ENCODE peak calls at places on chromosomes 11 and 22, in four cellular contexts. I, P, S and N are unnamed samples.

GRCh38 chr11:8006349-8006977 is 19.3 kb downstream of the EIF3F start:
- DNase-seq in S (peak; percentile 85), P (peak; percentile 66), I (peak; percentile 71), N (peak; percentile 82)

GRCh38 chr11:103594283-103594682 is 442.2 kb upstream of the DDI1 start:
- DNase-seq in S (no peak), I (no peak), P (no peak), N (no peak)

GRCh38 chr22:30324008-30324730 is 2.6 kb downstream of the TBC1D10A start:
- DNase-seq in S (no peak), I (peak; percentile 47), P (peak; percentile 46), N (no peak)

GRCh38 chr11:102345923-102346322 is 1.1 kb upstream of the BIRC2 start:
- DNase-seq in P (peak; percentile 59), S (no peak), I (peak; percentile 83), N (peak; percentile 34)

GRCh38 chr11:68961245-68961644 is 19.5 kb downstream of the MRGPRD start:
- DNase-seq in S (no peak), I (no peak), P (no peak), N (no peak)

GRCh38 chr11:120217941-120218694 is 7.3 kb downstream of the OAF start:
- DNase-seq in P (no peak), S (peak; percentile 69), I (no peak), N (no peak)

GRCh38 chr11:11988099-11988651 is 20.3 kb downstream of the DKK3 start:
- DNase-seq in I (peak; percentile 87), P (peak; percentile 71), S (no peak), N (peak; percentile 52)

GRCh38 chr11:118610773-118611432 is 3.5 kb downstream of the PHLDB1 start:
- DNase-seq in P (peak; percentile 51), S (peak; percentile 91), I (peak; percentile 66), N (peak; percentile 83)

GRCh38 chr11:68843703-68844312 is 2.1 kb upstream of the CPT1A start:
- DNase-seq in I (no peak), S (peak; percentile 57), P (peak; percentile 33), N (peak; percentile 40)

GRCh38 chr11:2732940-2733628 is 33.3 kb upstream of the KCNQ1OT1 start:
- DNase-seq in S (no peak), I (no peak), P (no peak), N (no peak)

GRCh38 chr11:123072762-123073161 is 10.8 kb upstream of the HSPA8 start:
- DNase-seq in P (no peak), S (no peak), I (no peak), N (no peak)

GRCh38 chr11:118322721-118323120 is 18.2 kb downstream of the CD3E start:
- DNase-seq in S (no peak), I (no peak), P (no peak), N (no peak)

GRCh38 chr11:125154380-125155099 is 10.0 kb upstream of the PKNOX2 start:
- DNase-seq in S (no peak), I (no peak), P (no peak), N (no peak)

GRCh38 chr11:27777013-27777412 is 76.8 kb upstream of the BDNF start:
- DNase-seq in P (peak; percentile 12), I (no peak), S (no peak), N (no peak)

GRCh38 chr11:76836613-76837291 is 24.0 kb upstream of the ACER3 start:
- DNase-seq in P (no peak), S (no peak), I (no peak), N (no peak)

GRCh38 chr11:76837696-76838421 is 22.9 kb upstream of the ACER3 start:
- DNase-seq in I (no peak), P (no peak), S (no peak), N (no peak)

GRCh38 chr11:76835928-76836612 is 24.6 kb upstream of the ACER3 start:
- DNase-seq in P (peak; percentile 58), S (no peak), I (peak; percentile 68), N (peak; percentile 88)

GRCh38 chr11:76839326-76839725 is 21.4 kb upstream of the ACER3 start:
- DNase-seq in S (no peak), I (no peak), P (no peak), N (no peak)

GRCh38 chr11:76838422-76839068 is 22.2 kb upstream of the ACER3 start:
- DNase-seq in S (peak; percentile 83), I (no peak), P (no peak), N (peak; percentile 22)
- TF ChIP-seq CTCF in S (peak; percentile 64), I (peak; percentile 44), P (peak; percentile 52), N (peak; percentile 44)

DNA sequence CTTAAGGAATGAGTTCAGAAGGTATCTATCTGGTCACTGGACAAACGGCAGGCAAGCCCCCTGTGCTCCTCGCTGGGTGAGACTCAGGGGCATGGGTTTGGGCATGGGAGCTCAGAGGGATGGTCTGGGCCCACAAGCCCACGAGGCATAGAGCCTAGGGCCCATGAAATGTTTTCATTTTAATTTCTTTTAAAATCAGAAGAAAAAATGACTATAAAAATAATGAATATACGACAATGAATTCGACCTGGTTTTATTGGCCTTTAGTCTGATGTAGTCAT is 77.9 kb upstream of the WNT7B start:
- DNase-seq in P (peak; percentile 14), S (no peak), I (no peak), N (no peak)
- H3K4me3 ChIP-seq in P (peak overlapping the region; percentile 47), S (no peak overlapping the region), I (peak overlapping the region; percentile 44), N (peak overlapping the region; percentile 69)

GRCh38 chr22:39298194-39298987 is 21.0 kb downstream of the RPL3 start:
- DNase-seq in S (no peak), P (no peak), I (no peak), N (no peak)

GRCh38 chr22:39299829-39300178 is 19.6 kb downstream of the RPL3 start:
- DNase-seq in P (no peak), S (no peak), I (no peak), N (no peak)

GRCh38 chr22:39301108-39301507 is 18.3 kb downstream of the RPL3 start:
- DNase-seq in S (no peak), P (no peak), I (no peak), N (no peak)

GRCh38 chr22:39301926-39302325 is 17.5 kb downstream of the RPL3 start:
- DNase-seq in S (no peak), P (no peak), I (no peak), N (no peak)

GRCh38 chr22:39300198-39300830 is 19.1 kb downstream of the RPL3 start:
- DNase-seq in S (no peak), P (no peak), I (no peak), N (no peak)
- TF ChIP-seq CTCF in S (no peak), P (no peak), I (no peak), N (no peak)

GRCh38 chr11:63686912-63687311 is 5.6 kb downstream of the RTN3 start:
- DNase-seq in P (no peak), I (no peak), S (no peak), N (no peak)

GRCh38 chr11:63682045-63682915 is 980 bp downstream of the RTN3 start:
- DNase-seq in I (no peak), P (no peak), S (peak; percentile 63), N (peak; percentile 24)

GRCh38 chr11:63681208-63682044 is at the start of gene RTN3:
- DNase-seq in S (peak; percentile 100), P (peak; percentile 99), I (peak; percentile 98), N (peak; percentile 98)

GRCh38 chr11:63680842-63681207 is 475 bp upstream of the RTN3 start:
- DNase-seq in P (no peak), I (no peak), S (no peak), N (no peak)

DNA sequence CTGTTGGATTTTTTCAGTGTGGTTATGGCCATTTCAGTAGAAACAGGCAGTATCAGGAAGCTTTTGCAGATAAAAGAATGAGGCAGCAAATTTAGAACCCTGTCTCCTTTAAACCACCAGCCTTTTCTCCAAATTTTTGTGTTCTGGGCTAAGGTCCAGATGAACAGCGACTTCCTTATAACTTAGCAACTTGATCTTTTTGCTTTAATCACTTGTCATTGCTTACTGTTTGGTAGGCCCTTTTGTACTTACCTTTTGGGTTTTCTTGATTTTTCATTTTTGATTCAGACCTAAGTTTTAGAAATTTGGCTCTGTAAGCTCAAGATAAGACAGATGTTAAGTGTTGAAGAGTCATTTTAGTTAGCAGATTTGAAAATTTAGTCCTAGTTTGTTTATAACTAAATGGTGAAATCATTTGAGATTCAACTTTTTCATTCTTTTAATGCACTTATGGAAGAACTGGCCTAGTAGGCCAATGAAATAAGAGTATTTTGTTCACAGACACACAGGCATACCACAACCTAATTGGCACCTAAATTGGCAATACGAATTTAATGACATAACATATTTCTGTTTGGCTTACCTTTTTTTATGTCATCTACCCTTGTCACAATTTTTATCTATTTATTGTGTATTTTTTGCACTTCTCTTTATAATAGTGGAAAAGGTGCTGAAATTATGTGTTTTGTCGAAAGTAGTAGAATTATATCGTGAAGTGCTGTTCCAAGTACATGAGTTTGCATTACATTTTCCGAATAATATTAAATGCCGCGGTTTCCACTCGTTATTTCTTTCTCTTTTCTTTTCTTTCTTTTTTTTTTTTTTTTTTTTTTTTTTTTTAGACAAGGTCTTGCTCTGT is 2.1 kb downstream of the RTN3 start:
- DNase-seq in I (peak; percentile 53), P (peak; percentile 50), S (no peak), N (peak; percentile 60)
- H3K4me3 ChIP-seq in I (peak overlapping the region; percentile 87), P (peak overlapping the region; percentile 94), S (peak overlapping the region; percentile 83), N (peak overlapping the region; percentile 96)

DNA sequence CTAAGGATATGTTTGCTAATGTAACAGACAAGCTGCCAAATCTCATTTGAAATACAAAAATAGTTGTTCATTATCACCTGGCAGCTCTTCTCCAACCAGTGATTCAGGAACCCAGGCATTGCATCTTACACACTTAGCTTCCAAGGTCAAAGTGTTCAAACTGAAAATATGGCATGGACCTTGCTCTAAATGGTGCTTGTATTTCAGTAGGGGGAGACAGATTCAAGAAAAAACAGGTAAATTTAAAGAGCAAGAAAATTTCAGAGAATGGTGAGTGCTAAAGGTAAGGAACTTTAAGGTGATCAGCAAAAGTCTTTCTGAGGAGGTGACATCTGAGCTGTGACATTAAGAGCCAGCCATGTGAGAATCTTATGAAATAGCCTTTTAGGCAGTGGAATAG is 82.8 kb upstream of the E2F8 start:
- DNase-seq in S (no peak), I (no peak), P (no peak), N (peak; percentile 41)
- TF ChIP-seq CTCF in S (no peak), I (peak; percentile 36), P (peak; percentile 42), N (peak; percentile 24)

GRCh38 chr22:20965888-20966855 is 883 bp upstream of the AIFM3 start:
- DNase-seq in I (no peak), S (no peak), P (no peak), N (no peak)

GRCh38 chr22:20964799-20965103 is 2.3 kb upstream of the AIFM3 start:
- DNase-seq in I (no peak), P (no peak), S (no peak), N (no peak)

GRCh38 chr22:20966883-20967696 is at the start of gene AIFM3:
- DNase-seq in P (no peak), S (peak; percentile 24), I (no peak), N (no peak)

GRCh38 chr22:20964090-20964798 is 2.8 kb upstream of the AIFM3 start:
- DNase-seq in P (no peak), I (no peak), S (no peak), N (no peak)

DNA sequence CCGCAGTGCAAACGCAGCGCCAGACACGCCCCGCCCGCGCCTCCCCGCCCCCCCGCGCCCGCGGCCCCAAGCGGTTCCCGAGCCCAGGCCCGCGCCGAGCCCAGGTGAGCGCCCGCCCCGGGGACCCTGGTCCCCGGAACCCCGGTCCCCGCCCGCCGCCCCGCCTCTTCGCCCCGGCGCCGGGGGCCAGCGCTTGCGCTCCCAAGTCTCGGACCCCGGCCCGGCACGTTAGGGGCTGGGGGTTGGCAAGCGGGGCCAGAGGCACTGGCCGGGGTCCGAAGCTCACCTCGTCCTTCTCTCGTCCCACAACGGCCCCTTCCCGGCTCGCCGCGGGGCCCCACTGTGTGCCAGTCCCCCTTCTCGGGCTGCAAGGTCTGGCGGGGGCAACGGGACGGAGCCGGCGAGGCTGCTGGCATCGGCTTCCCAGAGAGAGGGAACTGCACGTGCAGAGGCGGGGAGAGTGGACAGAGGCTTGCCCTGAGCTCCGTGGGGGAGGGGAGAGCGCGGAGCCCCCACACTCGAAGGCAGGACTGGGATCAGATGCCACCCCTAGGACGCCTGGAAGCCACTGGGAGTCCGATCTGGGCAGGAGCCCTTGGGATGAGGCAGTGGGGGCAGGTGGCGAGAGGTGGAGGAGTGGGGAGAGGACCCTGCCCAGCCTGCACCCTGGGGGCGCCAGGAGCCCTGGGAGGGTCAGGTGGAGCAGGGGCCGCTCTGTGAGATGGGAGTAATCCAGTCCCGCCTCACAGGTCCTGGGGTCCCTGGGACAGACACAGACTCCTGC is 1.8 kb upstream of the AIFM3 start:
- DNase-seq in P (no peak), S (peak; percentile 57), I (no peak), N (no peak)
- H3K4me3 ChIP-seq in P (peak overlapping the region; percentile 17), S (peak overlapping the region; percentile 58), I (peak overlapping the region; percentile 17), N (peak overlapping the region; percentile 29)